ENCODE peak calls at places on chromosomes 13 and 19, in five cellular contexts. L is thoracic aorta, R is uterus, N is A549, C is DND-41. W is an unnamed sample. For H3K4me1, the result is how much of the 10 kb centered on the place peaks cover.

GRCh38 chr19:16585808-16586476 is 13.7 kb upstream of the SLC35E1 start:
- DNase-seq in R (no peak), N (no peak), L (no peak), C (peak), W (no peak)

GRCh38 chr13:26021516-26021915 is 30.3 kb downstream of the SHISA2 start:
- DNase-seq in R (no peak), N (no peak), L (no peak), C (no peak), W (no peak)

GRCh38 chr19:391726-392374 is 17.1 kb downstream of the C2CD4C start:
- DNase-seq in C (no peak), R (no peak), L (no peak), N (no peak), W (no peak)

GRCh38 chr19:39375929-39376328 is 15.0 kb downstream of the PAF1 start:
- DNase-seq in N (no peak), L (no peak), R (no peak), C (no peak), W (no peak)

GRCh38 chr13:53240316-53240715 is 211.7 kb downstream of the OLFM4 start:
- DNase-seq in N (no peak), L (no peak), C (no peak), R (no peak), W (no peak)

GRCh38 chr13:112510987-112511715 is 76.8 kb downstream of the TUBGCP3 start:
- DNase-seq in L (no peak), N (no peak), R (no peak), C (no peak), W (no peak)

GRCh38 chr19:38264486-38265212 is at the start of gene SPINT2:
- DNase-seq in N (peak), C (no peak), R (no peak), L (no peak), W (peak)

GRCh38 chr19:35011091-35011689 is 11.1 kb downstream of the GRAMD1A start:
- DNase-seq in C (no peak), N (no peak), L (no peak), R (no peak), W (peak)

GRCh38 chr19:28046932-28047331 is 1166.0 kb downstream of the UQCRFS1 start:
- DNase-seq in N (no peak), C (no peak), R (no peak), L (no peak), W (no peak)

GRCh38 chr13:92842145-92842544 is 384.5 kb upstream of the GPC6 start:
- DNase-seq in N (no peak), C (no peak), L (no peak), R (no peak), W (no peak)

GRCh38 chr19:18700501-18701249 is 17.2 kb downstream of the CRTC1 start:
- DNase-seq in N (no peak), R (peak), L (no peak), C (peak), W (peak)

GRCh38 chr19:43983912-43984686 is at the start of gene ZNF155:
- DNase-seq in C (peak), L (peak), N (peak), R (peak), W (peak)

GRCh38 chr19:46605356-46605821 is 4.3 kb downstream of the CALM3 start:
- DNase-seq in R (no peak), N (no peak), C (no peak), L (no peak), W (no peak)

GRCh38 chr13:95924389-95924994 is 128.7 kb downstream of the UGGT2 start:
- DNase-seq in N (peak), C (no peak), L (no peak), R (no peak), W (no peak)

GRCh38 chr13:113995051-113995601 is 21.2 kb upstream of the C13orf46 start:
- DNase-seq in R (no peak), N (no peak), C (no peak), L (no peak), W (no peak)

DNA sequence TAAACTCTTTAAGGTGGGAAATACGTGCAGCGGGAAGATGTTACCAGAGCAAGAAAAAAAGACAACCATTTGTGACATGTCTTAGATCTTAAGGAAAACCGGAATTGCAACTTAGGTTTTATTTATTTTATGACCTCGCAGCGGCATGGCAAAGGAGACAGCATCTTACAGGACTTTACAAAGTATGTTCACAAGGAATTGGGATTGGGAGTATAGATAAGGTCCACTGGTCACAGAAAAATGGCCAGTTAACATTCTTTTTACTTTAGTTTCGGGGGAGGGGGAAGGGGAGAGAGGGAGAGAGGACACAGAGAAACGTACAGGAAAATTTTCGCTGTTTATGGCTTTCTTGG is 104.5 kb upstream of the DIAPH3 start:
- DNase-seq in L (no peak), C (no peak), R (no peak), N (no peak), W (no peak)
- H3K4me3 ChIP-seq in L (peak), C (peak), R (no peak), N (peak), W (no peak)

DNA sequence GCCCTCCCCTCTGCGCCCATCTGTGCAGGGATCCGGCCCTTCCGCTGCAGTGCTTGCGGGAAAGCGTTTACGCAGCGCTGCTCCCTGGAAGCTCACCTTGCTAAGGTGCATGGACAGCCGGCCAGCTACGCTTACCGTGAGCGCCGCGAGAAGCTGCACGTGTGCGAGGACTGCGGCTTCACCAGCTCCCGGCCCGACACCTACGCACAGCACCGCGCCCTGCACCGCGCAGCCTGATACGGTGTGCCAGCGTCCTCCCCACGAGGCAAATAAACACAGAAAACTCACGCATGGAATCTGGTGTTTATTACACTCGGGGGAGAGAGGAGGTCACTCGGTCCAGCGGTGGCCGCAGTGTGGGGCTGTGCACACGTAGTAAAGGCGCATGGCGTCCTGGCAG is 1.2 kb downstream of the POLR2I start:
- DNase-seq in R (no peak), C (no peak), N (no peak), L (no peak), W (no peak)
- H3K27ac ChIP-seq in R (no peak), C (no peak), N (no peak), L (no peak), W (no peak)

GRCh38 chr13:42002066-42002465 is 41.2 kb upstream of the VWA8 start:
- DNase-seq in L (no peak), C (no peak), N (no peak), R (no peak), W (no peak)

GRCh38 chr13:42000836-42001235 is 39.9 kb upstream of the VWA8 start:
- DNase-seq in C (no peak), L (no peak), N (no peak), R (no peak), W (no peak)

GRCh38 chr13:41995946-41996345 is 35.0 kb upstream of the VWA8 start:
- DNase-seq in C (peak), N (no peak), R (no peak), L (no peak), W (no peak)

DNA sequence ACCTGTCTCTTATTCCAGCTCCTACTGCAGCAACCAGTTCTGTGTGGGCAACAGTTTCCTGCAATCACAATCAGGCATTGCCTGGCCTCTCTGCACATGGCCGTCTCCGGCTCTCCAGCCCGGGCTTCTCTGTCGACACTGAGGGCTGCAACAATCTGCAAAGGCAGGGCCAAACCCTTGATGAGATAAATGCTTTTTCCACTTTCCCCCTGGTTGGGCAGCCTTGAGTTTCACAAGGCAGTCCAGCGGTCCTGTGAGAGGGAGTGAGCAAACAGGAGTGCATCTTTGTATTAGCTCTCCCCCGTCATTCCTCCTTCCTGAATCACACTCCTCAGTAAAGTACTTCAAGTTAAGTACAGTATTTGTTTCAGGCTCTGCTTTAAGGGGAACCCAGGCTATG is 40.7 kb upstream of the VWA8 start:
- DNase-seq in L (no peak), N (no peak), C (no peak), R (peak), W (no peak)
- H3K4me1 ChIP-seq in L (under half), N (under half), C (under half), R (under half), W (under half)

DNA sequence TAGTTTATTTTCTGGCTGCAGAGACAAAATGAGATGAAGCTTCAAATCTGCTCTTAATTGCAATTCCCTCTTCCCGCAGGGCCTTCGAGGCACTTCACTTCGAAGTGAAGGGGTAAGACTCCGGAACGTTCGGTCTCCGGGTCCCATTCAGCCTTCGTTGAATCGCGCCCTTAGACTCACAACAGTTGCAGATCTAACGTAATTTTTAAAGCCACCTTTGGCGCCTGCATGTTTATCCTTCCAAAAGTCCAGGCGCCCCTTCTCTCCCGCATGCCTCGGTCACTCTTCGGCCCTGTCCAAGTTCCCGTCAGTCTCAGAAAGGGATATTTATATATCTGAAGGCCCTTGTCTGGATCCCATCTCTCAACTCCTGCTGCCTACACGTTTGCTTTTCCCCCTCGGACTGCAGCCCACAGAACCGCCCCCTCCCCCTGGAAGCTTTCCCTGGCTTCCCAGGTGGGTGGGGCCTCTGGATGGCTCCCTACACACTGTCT is 912 bp upstream of the KCTD12 start:
- DNase-seq in C (no peak), N (no peak), R (peak), L (no peak), W (no peak)
- H3K4me3 ChIP-seq in C (no peak), N (peak), R (peak), L (peak), W (peak)

GRCh38 chr19:12801466-12802266 is at the start of the genes PRDX2 and THSD8:
- DNase-seq in R (peak), L (no peak), N (no peak), C (peak), W (peak)
- H3K27ac ChIP-seq in R (peak), L (peak), N (no peak), C (no peak), W (peak)